ENCODE peak calls at places on chromosome 17, in nine cellular contexts. One of them, this sample, is unnamed.

GRCh38 chr17:80511222-80512180 is 33.1 kb upstream of the RPTOR start:
- DNase-seq in left cardiac atrium: no peak
- DNase-seq in aorta: no peak
- DNase-seq in COR-L47: no peak
- DNase-seq in LoVo: no peak
- DNase-seq in NCI-H2029 treated with DMSO at 0.1 percent for 48 hours: no peak
- DNase-seq in T-helper 17 cell: no peak
- DNase-seq in HEK293T: no peak
- DNase-seq in hypothalamus: no peak
- DNase-seq in this sample: no peak

GRCh38 chr17:74521701-74522201 is 9.5 kb downstream of the CD300LB start:
- DNase-seq in left cardiac atrium: peak
- DNase-seq in aorta: no peak
- DNase-seq in COR-L47: no peak
- DNase-seq in LoVo: no peak
- DNase-seq in NCI-H2029 treated with DMSO at 0.1 percent for 48 hours: no peak
- DNase-seq in T-helper 17 cell: no peak
- DNase-seq in HEK293T: peak
- DNase-seq in hypothalamus: no peak
- DNase-seq in this sample: no peak

GRCh38 chr17:44069974-44070454 is 521 bp upstream of the G6PC3 start:
- DNase-seq in left cardiac atrium: no peak
- DNase-seq in aorta: no peak
- DNase-seq in COR-L47: no peak
- DNase-seq in LoVo: peak
- DNase-seq in NCI-H2029 treated with DMSO at 0.1 percent for 48 hours: no peak
- DNase-seq in T-helper 17 cell: no peak
- DNase-seq in HEK293T: no peak
- DNase-seq in hypothalamus: no peak
- DNase-seq in this sample: no peak

GRCh38 chr17:74807925-74808324 is 31.8 kb upstream of the NAT9 start:
- DNase-seq in left cardiac atrium: no peak
- DNase-seq in aorta: no peak
- DNase-seq in COR-L47: peak
- DNase-seq in LoVo: no peak
- DNase-seq in NCI-H2029 treated with DMSO at 0.1 percent for 48 hours: peak
- DNase-seq in T-helper 17 cell: no peak
- DNase-seq in HEK293T: no peak
- DNase-seq in hypothalamus: peak
- DNase-seq in this sample: no peak

GRCh38 chr17:48908047-48908843 is at the start of gene UBE2Z:
- DNase-seq in left cardiac atrium: peak
- DNase-seq in aorta: peak
- DNase-seq in COR-L47: peak
- DNase-seq in LoVo: peak
- DNase-seq in NCI-H2029 treated with DMSO at 0.1 percent for 48 hours: peak
- DNase-seq in T-helper 17 cell: peak
- DNase-seq in HEK293T: peak
- DNase-seq in hypothalamus: peak
- DNase-seq in this sample: peak

GRCh38 chr17:49851387-49852291 is 3.8 kb upstream of the TAC4 start:
- DNase-seq in left cardiac atrium: peak
- DNase-seq in aorta: peak
- DNase-seq in COR-L47: peak
- DNase-seq in LoVo: peak
- DNase-seq in NCI-H2029 treated with DMSO at 0.1 percent for 48 hours: no peak
- DNase-seq in T-helper 17 cell: peak
- DNase-seq in HEK293T: peak
- DNase-seq in hypothalamus: peak
- DNase-seq in this sample: peak

GRCh38 chr17:3594056-3594810 is 15.0 kb downstream of the TRPV1 start:
- DNase-seq in left cardiac atrium: peak
- DNase-seq in aorta: no peak
- DNase-seq in COR-L47: no peak
- DNase-seq in LoVo: no peak
- DNase-seq in NCI-H2029 treated with DMSO at 0.1 percent for 48 hours: no peak
- DNase-seq in T-helper 17 cell: no peak
- DNase-seq in HEK293T: no peak
- DNase-seq in hypothalamus: peak
- DNase-seq in this sample: no peak

GRCh38 chr17:13638855-13639458 is 37.2 kb upstream of the HS3ST3A1 start:
- DNase-seq in left cardiac atrium: no peak
- DNase-seq in aorta: peak
- DNase-seq in COR-L47: no peak
- DNase-seq in LoVo: no peak
- DNase-seq in NCI-H2029 treated with DMSO at 0.1 percent for 48 hours: no peak
- DNase-seq in T-helper 17 cell: no peak
- DNase-seq in HEK293T: no peak
- DNase-seq in hypothalamus: no peak
- DNase-seq in this sample: no peak

GRCh38 chr17:39867891-39868553 is at the start of gene ZPBP2:
- DNase-seq in left cardiac atrium: no peak
- DNase-seq in aorta: no peak
- DNase-seq in COR-L47: no peak
- DNase-seq in LoVo: no peak
- DNase-seq in NCI-H2029 treated with DMSO at 0.1 percent for 48 hours: no peak
- DNase-seq in T-helper 17 cell: no peak
- DNase-seq in HEK293T: no peak
- DNase-seq in hypothalamus: no peak
- DNase-seq in this sample: no peak

GRCh38 chr17:34578016-34578415 is 1.4 kb upstream of the TMEM132E start:
- DNase-seq in left cardiac atrium: no peak
- DNase-seq in aorta: no peak
- DNase-seq in COR-L47: no peak
- DNase-seq in LoVo: no peak
- DNase-seq in NCI-H2029 treated with DMSO at 0.1 percent for 48 hours: no peak
- DNase-seq in T-helper 17 cell: no peak
- DNase-seq in HEK293T: no peak
- DNase-seq in hypothalamus: no peak
- DNase-seq in this sample: no peak

GRCh38 chr17:80970044-80970761 is 21.4 kb upstream of the CHMP6 start:
- DNase-seq in left cardiac atrium: no peak
- DNase-seq in aorta: peak
- DNase-seq in COR-L47: no peak
- DNase-seq in LoVo: no peak
- DNase-seq in NCI-H2029 treated with DMSO at 0.1 percent for 48 hours: no peak
- DNase-seq in T-helper 17 cell: no peak
- DNase-seq in HEK293T: peak
- DNase-seq in hypothalamus: peak
- DNase-seq in this sample: no peak

GRCh38 chr17:54903375-54903774 is 2.7 kb downstream of the TOM1L1 start:
- DNase-seq in left cardiac atrium: peak
- DNase-seq in aorta: no peak
- DNase-seq in COR-L47: no peak
- DNase-seq in LoVo: no peak
- DNase-seq in NCI-H2029 treated with DMSO at 0.1 percent for 48 hours: no peak
- DNase-seq in T-helper 17 cell: no peak
- DNase-seq in HEK293T: no peak
- DNase-seq in hypothalamus: peak
- DNase-seq in this sample: no peak

GRCh38 chr17:77391668-77392375 is 251.1 kb downstream of the SEC14L1 start:
- DNase-seq in left cardiac atrium: peak
- DNase-seq in aorta: peak
- DNase-seq in COR-L47: no peak
- DNase-seq in LoVo: no peak
- DNase-seq in NCI-H2029 treated with DMSO at 0.1 percent for 48 hours: no peak
- DNase-seq in T-helper 17 cell: no peak
- DNase-seq in HEK293T: no peak
- DNase-seq in hypothalamus: no peak
- DNase-seq in this sample: no peak

GRCh38 chr17:67993998-67994361 is 2.3 kb downstream of the C17orf58 start:
- DNase-seq in left cardiac atrium: no peak
- DNase-seq in aorta: no peak
- DNase-seq in COR-L47: no peak
- DNase-seq in LoVo: no peak
- DNase-seq in NCI-H2029 treated with DMSO at 0.1 percent for 48 hours: no peak
- DNase-seq in T-helper 17 cell: no peak
- DNase-seq in HEK293T: peak
- DNase-seq in hypothalamus: no peak
- DNase-seq in this sample: no peak

GRCh38 chr17:41547921-41548843 is 20.1 kb upstream of the KRT19 start:
- DNase-seq in left cardiac atrium: peak
- DNase-seq in aorta: peak
- DNase-seq in COR-L47: no peak
- DNase-seq in LoVo: peak
- DNase-seq in NCI-H2029 treated with DMSO at 0.1 percent for 48 hours: no peak
- DNase-seq in T-helper 17 cell: no peak
- DNase-seq in HEK293T: no peak
- DNase-seq in hypothalamus: no peak
- DNase-seq in this sample: no peak

GRCh38 chr17:29615492-29616299 is 7.0 kb downstream of the CORO6 start:
- DNase-seq in left cardiac atrium: peak
- DNase-seq in aorta: peak
- DNase-seq in COR-L47: peak
- DNase-seq in LoVo: peak
- DNase-seq in NCI-H2029 treated with DMSO at 0.1 percent for 48 hours: peak
- DNase-seq in T-helper 17 cell: peak
- DNase-seq in HEK293T: no peak
- DNase-seq in hypothalamus: peak
- DNase-seq in this sample: peak

GRCh38 chr17:7045492-7046126 is 1.7 kb upstream of the SLC16A11 start:
- DNase-seq in left cardiac atrium: no peak
- DNase-seq in aorta: no peak
- DNase-seq in COR-L47: no peak
- DNase-seq in LoVo: peak
- DNase-seq in NCI-H2029 treated with DMSO at 0.1 percent for 48 hours: peak
- DNase-seq in T-helper 17 cell: no peak
- DNase-seq in HEK293T: no peak
- DNase-seq in hypothalamus: no peak
- DNase-seq in this sample: no peak

GRCh38 chr17:76277300-76278267 is 12.4 kb downstream of the UBALD2 start:
- DNase-seq in left cardiac atrium: no peak
- DNase-seq in aorta: no peak
- DNase-seq in COR-L47: no peak
- DNase-seq in LoVo: no peak
- DNase-seq in NCI-H2029 treated with DMSO at 0.1 percent for 48 hours: no peak
- DNase-seq in T-helper 17 cell: no peak
- DNase-seq in HEK293T: no peak
- DNase-seq in hypothalamus: no peak
- DNase-seq in this sample: no peak

GRCh38 chr17:79843475-79843916 is 4.3 kb upstream of the CBX4 start:
- DNase-seq in left cardiac atrium: no peak
- DNase-seq in aorta: peak
- DNase-seq in COR-L47: no peak
- DNase-seq in LoVo: no peak
- DNase-seq in NCI-H2029 treated with DMSO at 0.1 percent for 48 hours: no peak
- DNase-seq in T-helper 17 cell: no peak
- DNase-seq in HEK293T: no peak
- DNase-seq in hypothalamus: no peak
- DNase-seq in this sample: no peak

GRCh38 chr17:31310877-31311276 is 3.0 kb downstream of the EVI2B start:
- DNase-seq in left cardiac atrium: no peak
- DNase-seq in aorta: peak
- DNase-seq in COR-L47: no peak
- DNase-seq in LoVo: no peak
- DNase-seq in NCI-H2029 treated with DMSO at 0.1 percent for 48 hours: no peak
- DNase-seq in T-helper 17 cell: no peak
- DNase-seq in HEK293T: no peak
- DNase-seq in hypothalamus: no peak
- DNase-seq in this sample: no peak

GRCh38 chr17:7632492-7632894 is 2.6 kb downstream of the SHBG start:
- DNase-seq in left cardiac atrium: no peak
- DNase-seq in aorta: no peak
- DNase-seq in COR-L47: no peak
- DNase-seq in LoVo: no peak
- DNase-seq in NCI-H2029 treated with DMSO at 0.1 percent for 48 hours: no peak
- DNase-seq in T-helper 17 cell: no peak
- DNase-seq in HEK293T: peak
- DNase-seq in hypothalamus: no peak
- DNase-seq in this sample: no peak

GRCh38 chr17:82458885-82459424 is 414 bp downstream of the NARF start:
- DNase-seq in left cardiac atrium: peak
- DNase-seq in aorta: peak
- DNase-seq in COR-L47: no peak
- DNase-seq in LoVo: no peak
- DNase-seq in NCI-H2029 treated with DMSO at 0.1 percent for 48 hours: no peak
- DNase-seq in T-helper 17 cell: peak
- DNase-seq in HEK293T: no peak
- DNase-seq in hypothalamus: no peak
- DNase-seq in this sample: peak

GRCh38 chr17:77961741-77962140 is 3.2 kb downstream of the TNRC6C start:
- DNase-seq in left cardiac atrium: no peak
- DNase-seq in aorta: no peak
- DNase-seq in COR-L47: no peak
- DNase-seq in LoVo: no peak
- DNase-seq in NCI-H2029 treated with DMSO at 0.1 percent for 48 hours: no peak
- DNase-seq in T-helper 17 cell: no peak
- DNase-seq in HEK293T: no peak
- DNase-seq in hypothalamus: no peak
- DNase-seq in this sample: no peak

GRCh38 chr17:6800422-6801027 is 24.5 kb downstream of the FBXO39 start:
- DNase-seq in left cardiac atrium: no peak
- DNase-seq in aorta: no peak
- DNase-seq in COR-L47: no peak
- DNase-seq in LoVo: no peak
- DNase-seq in NCI-H2029 treated with DMSO at 0.1 percent for 48 hours: no peak
- DNase-seq in T-helper 17 cell: no peak
- DNase-seq in HEK293T: no peak
- DNase-seq in hypothalamus: no peak
- DNase-seq in this sample: no peak

GRCh38 chr17:57968456-57968855 is 13.2 kb upstream of the CUEDC1 start:
- DNase-seq in left cardiac atrium: no peak
- DNase-seq in aorta: no peak
- DNase-seq in COR-L47: no peak
- DNase-seq in LoVo: no peak
- DNase-seq in NCI-H2029 treated with DMSO at 0.1 percent for 48 hours: no peak
- DNase-seq in T-helper 17 cell: no peak
- DNase-seq in HEK293T: no peak
- DNase-seq in hypothalamus: no peak
- DNase-seq in this sample: no peak

GRCh38 chr17:81684442-81684911 is 666 bp downstream of the HGS start:
- DNase-seq in left cardiac atrium: no peak
- DNase-seq in aorta: peak
- DNase-seq in COR-L47: no peak
- DNase-seq in LoVo: no peak
- DNase-seq in NCI-H2029 treated with DMSO at 0.1 percent for 48 hours: no peak
- DNase-seq in T-helper 17 cell: no peak
- DNase-seq in HEK293T: no peak
- DNase-seq in hypothalamus: no peak
- DNase-seq in this sample: no peak

GRCh38 chr17:81194225-81194760 is 28.3 kb upstream of the AATK start:
- DNase-seq in left cardiac atrium: no peak
- DNase-seq in aorta: no peak
- DNase-seq in COR-L47: no peak
- DNase-seq in LoVo: no peak
- DNase-seq in NCI-H2029 treated with DMSO at 0.1 percent for 48 hours: no peak
- DNase-seq in T-helper 17 cell: no peak
- DNase-seq in HEK293T: no peak
- DNase-seq in hypothalamus: no peak
- DNase-seq in this sample: no peak

GRCh38 chr17:81553018-81553615 is 964 bp upstream of the FAAP100 start:
- DNase-seq in left cardiac atrium: peak
- DNase-seq in aorta: peak
- DNase-seq in COR-L47: peak
- DNase-seq in LoVo: peak
- DNase-seq in NCI-H2029 treated with DMSO at 0.1 percent for 48 hours: peak
- DNase-seq in T-helper 17 cell: peak
- DNase-seq in HEK293T: peak
- DNase-seq in hypothalamus: peak
- DNase-seq in this sample: peak

GRCh38 chr17:55152236-55152635 is 112.5 kb upstream of the HLF start:
- DNase-seq in left cardiac atrium: no peak
- DNase-seq in aorta: no peak
- DNase-seq in COR-L47: no peak
- DNase-seq in LoVo: no peak
- DNase-seq in NCI-H2029 treated with DMSO at 0.1 percent for 48 hours: no peak
- DNase-seq in T-helper 17 cell: no peak
- DNase-seq in HEK293T: no peak
- DNase-seq in hypothalamus: no peak
- DNase-seq in this sample: no peak

GRCh38 chr17:80892019-80892855 is 99.4 kb upstream of the CHMP6 start:
- DNase-seq in left cardiac atrium: peak
- DNase-seq in aorta: peak
- DNase-seq in COR-L47: peak
- DNase-seq in LoVo: peak
- DNase-seq in NCI-H2029 treated with DMSO at 0.1 percent for 48 hours: no peak
- DNase-seq in T-helper 17 cell: peak
- DNase-seq in HEK293T: peak
- DNase-seq in hypothalamus: no peak
- DNase-seq in this sample: peak

GRCh38 chr17:50130778-50131317 is 888 bp upstream of the SAMD14 start:
- DNase-seq in left cardiac atrium: no peak
- DNase-seq in aorta: no peak
- DNase-seq in COR-L47: no peak
- DNase-seq in LoVo: no peak
- DNase-seq in NCI-H2029 treated with DMSO at 0.1 percent for 48 hours: peak
- DNase-seq in T-helper 17 cell: no peak
- DNase-seq in HEK293T: no peak
- DNase-seq in hypothalamus: no peak
- DNase-seq in this sample: no peak

This sample was measured in T-helper 22 cell.